ENCODE peak calls at places on chromosomes 4 and X, in ten cellular contexts. One of them, this sample, is unnamed.

GRCh38 chrX:1507511-1508463 is 29.2 kb downstream of the P2RY8 start:
- DNase-seq in cardiac muscle cell: no peak
- DNase-seq in H9: no peak
- DNase-seq in GM23248: no peak
- DNase-seq in mesendoderm: no peak
- DNase-seq in MM.1S: no peak
- DNase-seq in suprapubic skin: peak; percentile 48
- DNase-seq in mammary epithelial cell: peak; percentile 15
- DNase-seq in breast epithelium: no peak
- DNase-seq in CD4-positive, alpha-beta memory T cell: peak; percentile 76
- DNase-seq in this sample: no peak

GRCh38 chr4:6493668-6494304 is 21.4 kb upstream of the PPP2R2C start:
- DNase-seq in cardiac muscle cell: peak; percentile 11
- DNase-seq in H9: peak; percentile 31
- DNase-seq in GM23248: peak; percentile 21
- DNase-seq in mesendoderm: peak; percentile 83
- DNase-seq in MM.1S: no peak
- DNase-seq in suprapubic skin: no peak
- DNase-seq in mammary epithelial cell: peak; percentile 52
- DNase-seq in breast epithelium: peak; percentile 57
- DNase-seq in CD4-positive, alpha-beta memory T cell: no peak
- DNase-seq in this sample: no peak

GRCh38 chrX:11881485-11882170 is 123.6 kb downstream of the MSL3 start:
- DNase-seq in cardiac muscle cell: no peak
- DNase-seq in H9: no peak
- DNase-seq in GM23248: no peak
- DNase-seq in mesendoderm: no peak
- DNase-seq in MM.1S: no peak
- DNase-seq in suprapubic skin: no peak
- DNase-seq in mammary epithelial cell: peak; percentile 32
- DNase-seq in breast epithelium: no peak
- DNase-seq in CD4-positive, alpha-beta memory T cell: no peak
- DNase-seq in this sample: no peak

GRCh38 chrX:106898462-106898861 is 4.7 kb downstream of the RIPPLY1 start:
- DNase-seq in cardiac muscle cell: peak; percentile 82
- DNase-seq in H9: no peak
- DNase-seq in GM23248: peak; percentile 55
- DNase-seq in mesendoderm: peak; percentile 75
- DNase-seq in MM.1S: peak; percentile 67
- DNase-seq in suprapubic skin: no peak
- DNase-seq in mammary epithelial cell: peak; percentile 47
- DNase-seq in breast epithelium: no peak
- DNase-seq in CD4-positive, alpha-beta memory T cell: no peak
- DNase-seq in this sample: no peak

GRCh38 chrX:132094169-132094568 is 33.7 kb downstream of the FRMD7 start:
- DNase-seq in cardiac muscle cell: no peak
- DNase-seq in H9: no peak
- DNase-seq in GM23248: peak; percentile 37
- DNase-seq in mesendoderm: no peak
- DNase-seq in MM.1S: no peak
- DNase-seq in suprapubic skin: no peak
- DNase-seq in mammary epithelial cell: no peak
- DNase-seq in breast epithelium: no peak
- DNase-seq in CD4-positive, alpha-beta memory T cell: no peak
- DNase-seq in this sample: no peak

GRCh38 chrX:55342533-55343501 is 78.1 kb upstream of the PAGE3 start:
- DNase-seq in cardiac muscle cell: no peak
- DNase-seq in H9: peak; percentile 47
- DNase-seq in GM23248: peak; percentile 25
- DNase-seq in mesendoderm: peak; percentile 27
- DNase-seq in MM.1S: peak; percentile 55
- DNase-seq in suprapubic skin: no peak
- DNase-seq in mammary epithelial cell: peak; percentile 55
- DNase-seq in breast epithelium: no peak
- DNase-seq in CD4-positive, alpha-beta memory T cell: peak; percentile 68
- DNase-seq in this sample: no peak

GRCh38 chr4:66273110-66273509 is 602.8 kb upstream of the EPHA5 start:
- DNase-seq in cardiac muscle cell: peak; percentile 25
- DNase-seq in H9: no peak
- DNase-seq in GM23248: no peak
- DNase-seq in mesendoderm: peak; percentile 12
- DNase-seq in MM.1S: no peak
- DNase-seq in suprapubic skin: no peak
- DNase-seq in mammary epithelial cell: no peak
- DNase-seq in breast epithelium: no peak
- DNase-seq in CD4-positive, alpha-beta memory T cell: no peak
- DNase-seq in this sample: no peak

GRCh38 chrX:67546496-67547423 is 2.9 kb downstream of the AR start:
- DNase-seq in cardiac muscle cell: no peak
- DNase-seq in H9: peak; percentile 29
- DNase-seq in GM23248: peak; percentile 34
- DNase-seq in mesendoderm: peak; percentile 70
- DNase-seq in MM.1S: no peak
- DNase-seq in suprapubic skin: peak; percentile 57
- DNase-seq in mammary epithelial cell: no peak
- DNase-seq in breast epithelium: no peak
- DNase-seq in CD4-positive, alpha-beta memory T cell: no peak
- DNase-seq in this sample: no peak

GRCh38 chr4:123121241-123121907 is 199.0 kb upstream of the NUDT6 start:
- DNase-seq in cardiac muscle cell: no peak
- DNase-seq in H9: no peak
- DNase-seq in GM23248: peak; percentile 24
- DNase-seq in mesendoderm: no peak
- DNase-seq in MM.1S: no peak
- DNase-seq in suprapubic skin: no peak
- DNase-seq in mammary epithelial cell: peak; percentile 50
- DNase-seq in breast epithelium: no peak
- DNase-seq in CD4-positive, alpha-beta memory T cell: no peak
- DNase-seq in this sample: no peak

GRCh38 chr4:73257995-73258667 is 467 bp downstream of the ANKRD17 start:
- DNase-seq in cardiac muscle cell: peak; percentile 60
- DNase-seq in H9: peak; percentile 46
- DNase-seq in GM23248: peak; percentile 67
- DNase-seq in mesendoderm: peak; percentile 79
- DNase-seq in MM.1S: peak; percentile 56
- DNase-seq in suprapubic skin: peak; percentile 71
- DNase-seq in mammary epithelial cell: peak; percentile 21
- DNase-seq in breast epithelium: no peak
- DNase-seq in CD4-positive, alpha-beta memory T cell: no peak
- DNase-seq in this sample: no peak

GRCh38 chr4:148056879-148057278 is 325.0 kb downstream of the ARHGAP10 start:
- DNase-seq in cardiac muscle cell: no peak
- DNase-seq in H9: peak; percentile 64
- DNase-seq in GM23248: peak; percentile 84
- DNase-seq in mesendoderm: peak; percentile 81
- DNase-seq in MM.1S: peak; percentile 88
- DNase-seq in suprapubic skin: no peak
- DNase-seq in mammary epithelial cell: peak; percentile 72
- DNase-seq in breast epithelium: no peak
- DNase-seq in CD4-positive, alpha-beta memory T cell: peak; percentile 77
- DNase-seq in this sample: no peak

GRCh38 chr4:175946472-175947116 is 119.0 kb upstream of the WDR17 start:
- DNase-seq in cardiac muscle cell: no peak
- DNase-seq in H9: no peak
- DNase-seq in GM23248: peak; percentile 11
- DNase-seq in mesendoderm: no peak
- DNase-seq in MM.1S: peak; percentile 58
- DNase-seq in suprapubic skin: no peak
- DNase-seq in mammary epithelial cell: no peak
- DNase-seq in breast epithelium: no peak
- DNase-seq in CD4-positive, alpha-beta memory T cell: no peak
- DNase-seq in this sample: no peak

GRCh38 chrX:18995216-18995615 is 11.3 kb upstream of the PHKA2 start:
- DNase-seq in cardiac muscle cell: no peak
- DNase-seq in H9: no peak
- DNase-seq in GM23248: peak; percentile 72
- DNase-seq in mesendoderm: no peak
- DNase-seq in MM.1S: no peak
- DNase-seq in suprapubic skin: no peak
- DNase-seq in mammary epithelial cell: peak; percentile 49
- DNase-seq in breast epithelium: no peak
- DNase-seq in CD4-positive, alpha-beta memory T cell: no peak
- DNase-seq in this sample: no peak

GRCh38 chr4:142088906-142089305 is 452.5 kb downstream of the IL15 start:
- DNase-seq in cardiac muscle cell: no peak
- DNase-seq in H9: no peak
- DNase-seq in GM23248: peak; percentile 64
- DNase-seq in mesendoderm: no peak
- DNase-seq in MM.1S: no peak
- DNase-seq in suprapubic skin: no peak
- DNase-seq in mammary epithelial cell: no peak
- DNase-seq in breast epithelium: no peak
- DNase-seq in CD4-positive, alpha-beta memory T cell: no peak
- DNase-seq in this sample: no peak

GRCh38 chrX:17266171-17266570 is 108.8 kb upstream of the NHS start:
- DNase-seq in cardiac muscle cell: no peak
- DNase-seq in H9: no peak
- DNase-seq in GM23248: peak; percentile 18
- DNase-seq in mesendoderm: no peak
- DNase-seq in MM.1S: no peak
- DNase-seq in suprapubic skin: no peak
- DNase-seq in mammary epithelial cell: no peak
- DNase-seq in breast epithelium: no peak
- DNase-seq in CD4-positive, alpha-beta memory T cell: no peak
- DNase-seq in this sample: no peak

GRCh38 chr4:41217020-41217333 is 2.6 kb upstream of the APBB2 start:
- DNase-seq in cardiac muscle cell: no peak
- DNase-seq in H9: no peak
- DNase-seq in GM23248: no peak
- DNase-seq in mesendoderm: no peak
- DNase-seq in MM.1S: no peak
- DNase-seq in suprapubic skin: no peak
- DNase-seq in mammary epithelial cell: no peak
- DNase-seq in breast epithelium: no peak
- DNase-seq in CD4-positive, alpha-beta memory T cell: no peak
- DNase-seq in this sample: no peak
- H3K4me1 ChIP-seq in cardiac muscle cell: peaks cover 4% of the 10 kb centered on the region
- H3K4me1 ChIP-seq in H9: peaks cover 6% of the 10 kb centered on the region
- H3K4me1 ChIP-seq in GM23248: peaks cover 10% of the 10 kb centered on the region
- H3K4me1 ChIP-seq in mesendoderm: peaks cover 5% of the 10 kb centered on the region
- H3K4me1 ChIP-seq in MM.1S: peaks cover 5% of the 10 kb centered on the region
- H3K4me1 ChIP-seq in suprapubic skin: peaks cover 40% of the 10 kb centered on the region
- H3K4me1 ChIP-seq in mammary epithelial cell: peaks cover 23% of the 10 kb centered on the region
- H3K4me1 ChIP-seq in breast epithelium: no peaks in the 10 kb centered on the region
- H3K4me1 ChIP-seq in CD4-positive, alpha-beta memory T cell: peaks cover 20% of the 10 kb centered on the region
- H3K4me1 ChIP-seq in this sample: peaks cover 3% of the 10 kb centered on the region

DNA sequence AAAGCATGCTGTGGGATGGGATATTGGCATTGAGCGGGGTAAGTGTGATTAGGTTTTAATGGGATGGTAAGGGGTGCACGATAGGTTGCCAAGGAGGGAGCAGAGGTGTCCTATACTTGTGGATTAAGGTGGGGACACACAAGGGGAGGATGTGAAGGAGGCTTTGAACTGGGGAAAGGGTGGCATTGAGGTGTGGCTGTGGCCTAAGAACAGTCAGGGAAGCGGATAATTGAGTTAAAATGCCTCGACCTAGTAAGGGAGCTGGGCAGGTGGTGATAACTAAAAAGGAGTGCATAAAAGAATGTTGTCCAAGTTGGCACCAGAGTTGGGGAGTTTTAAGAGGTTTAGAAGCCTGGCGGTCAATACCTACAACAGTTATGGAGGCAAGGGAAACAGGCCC is 17.5 kb downstream of the KLKB1 start:
- DNase-seq in cardiac muscle cell: no peak
- DNase-seq in H9: no peak
- DNase-seq in GM23248: no peak
- DNase-seq in mesendoderm: no peak
- DNase-seq in MM.1S: no peak
- DNase-seq in suprapubic skin: no peak
- DNase-seq in mammary epithelial cell: no peak
- DNase-seq in breast epithelium: no peak
- DNase-seq in CD4-positive, alpha-beta memory T cell: no peak
- DNase-seq in this sample: no peak
- H3K27me3 ChIP-seq in cardiac muscle cell: no peaks in the 10 kb centered on the region
- H3K27me3 ChIP-seq in H9: no peaks in the 10 kb centered on the region
- H3K27me3 ChIP-seq in GM23248: no peaks in the 10 kb centered on the region
- H3K27me3 ChIP-seq in mesendoderm: no peaks in the 10 kb centered on the region
- H3K27me3 ChIP-seq in MM.1S: no peaks in the 10 kb centered on the region
- H3K27me3 ChIP-seq in suprapubic skin: no peaks in the 10 kb centered on the region
- H3K27me3 ChIP-seq in mammary epithelial cell: no peaks in the 10 kb centered on the region
- H3K27me3 ChIP-seq in breast epithelium: no peaks in the 10 kb centered on the region
- H3K27me3 ChIP-seq in CD4-positive, alpha-beta memory T cell: no peaks in the 10 kb centered on the region
- H3K27me3 ChIP-seq in this sample: no peaks in the 10 kb centered on the region

DNA sequence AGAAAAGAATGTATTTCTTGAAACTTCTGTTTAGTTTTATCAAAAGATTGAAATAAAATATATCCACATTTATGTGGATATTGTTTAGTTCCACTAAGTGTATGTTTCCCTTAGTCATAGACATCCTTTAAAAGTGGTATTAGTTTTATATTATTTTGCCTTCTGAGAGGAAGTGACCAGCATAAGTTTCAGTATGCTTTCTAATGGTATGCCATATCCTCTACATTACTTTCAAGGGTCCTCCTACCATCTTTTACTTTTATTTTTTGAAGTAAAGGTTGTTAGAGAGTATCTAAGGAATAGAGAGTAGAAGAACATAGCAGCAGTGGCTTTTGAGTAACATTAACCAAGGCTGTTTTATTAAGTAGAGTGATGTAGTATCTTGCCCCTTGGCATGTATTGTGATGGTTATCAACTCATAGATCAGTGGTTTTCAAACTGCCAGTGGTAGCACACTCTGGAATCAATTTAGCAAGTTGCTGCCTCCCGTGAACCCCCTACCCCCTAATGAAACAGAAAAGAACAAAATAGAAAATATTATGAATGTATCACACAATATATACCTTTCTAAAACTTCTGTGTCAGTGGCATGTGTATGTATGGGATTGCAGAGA is 44.8 kb downstream of the RBPJ start:
- DNase-seq in cardiac muscle cell: no peak
- DNase-seq in H9: no peak
- DNase-seq in GM23248: no peak
- DNase-seq in mesendoderm: no peak
- DNase-seq in MM.1S: no peak
- DNase-seq in suprapubic skin: no peak
- DNase-seq in mammary epithelial cell: no peak
- DNase-seq in breast epithelium: no peak
- DNase-seq in CD4-positive, alpha-beta memory T cell: no peak
- DNase-seq in this sample: no peak
- H3K4me1 ChIP-seq in cardiac muscle cell: peaks cover 6% of the 10 kb centered on the region
- H3K4me1 ChIP-seq in H9: peaks cover 4% of the 10 kb centered on the region
- H3K4me1 ChIP-seq in GM23248: peaks cover 33% of the 10 kb centered on the region
- H3K4me1 ChIP-seq in mesendoderm: peaks cover 2% of the 10 kb centered on the region
- H3K4me1 ChIP-seq in MM.1S: no peaks in the 10 kb centered on the region
- H3K4me1 ChIP-seq in suprapubic skin: peaks cover 22% of the 10 kb centered on the region
- H3K4me1 ChIP-seq in mammary epithelial cell: peaks cover 10% of the 10 kb centered on the region
- H3K4me1 ChIP-seq in breast epithelium: no peaks in the 10 kb centered on the region
- H3K4me1 ChIP-seq in CD4-positive, alpha-beta memory T cell: peaks cover 26% of the 10 kb centered on the region
- H3K4me1 ChIP-seq in this sample: no peaks in the 10 kb centered on the region

DNA sequence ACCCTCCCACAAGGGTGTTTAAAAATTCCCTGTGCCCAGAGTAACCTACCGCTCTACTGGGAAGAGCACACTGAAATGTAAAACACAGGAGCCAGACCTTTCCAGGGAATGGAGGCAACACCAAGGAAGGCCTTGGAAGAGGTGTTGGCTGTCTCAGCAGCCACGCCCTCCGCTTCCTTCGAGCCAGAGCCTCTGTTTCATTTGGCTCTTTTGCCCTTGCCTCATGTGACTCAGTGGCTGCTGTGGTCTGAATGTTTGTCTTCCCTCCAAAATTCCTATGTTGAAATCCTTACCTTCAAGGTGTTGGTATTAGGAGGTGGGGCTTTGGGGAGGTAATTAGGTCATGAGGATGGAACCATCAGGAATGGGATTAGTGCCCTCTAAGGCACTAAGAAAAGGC is 11.3 kb downstream of the SCD5 start:
- DNase-seq in cardiac muscle cell: no peak
- DNase-seq in H9: peak; percentile 18
- DNase-seq in GM23248: peak; percentile 59
- DNase-seq in mesendoderm: no peak
- DNase-seq in MM.1S: no peak
- DNase-seq in suprapubic skin: no peak
- DNase-seq in mammary epithelial cell: peak; percentile 91
- DNase-seq in breast epithelium: no peak
- DNase-seq in CD4-positive, alpha-beta memory T cell: no peak
- DNase-seq in this sample: no peak
- H3K27me3 ChIP-seq in cardiac muscle cell: peaks cover 43% of the 10 kb centered on the region
- H3K27me3 ChIP-seq in H9: peaks cover 79% of the 10 kb centered on the region
- H3K27me3 ChIP-seq in GM23248: no peaks in the 10 kb centered on the region
- H3K27me3 ChIP-seq in mesendoderm: peaks cover 16% of the 10 kb centered on the region
- H3K27me3 ChIP-seq in MM.1S: no peaks in the 10 kb centered on the region
- H3K27me3 ChIP-seq in suprapubic skin: no peaks in the 10 kb centered on the region
- H3K27me3 ChIP-seq in mammary epithelial cell: no peaks in the 10 kb centered on the region
- H3K27me3 ChIP-seq in breast epithelium: no peaks in the 10 kb centered on the region
- H3K27me3 ChIP-seq in CD4-positive, alpha-beta memory T cell: no peaks in the 10 kb centered on the region
- H3K27me3 ChIP-seq in this sample: peaks cover 71% of the 10 kb centered on the region